ENCODE peak calls at places on chromosomes 13 and 19, in eight cellular contexts. C is GM23248; O is cardiac muscle cell; J is effector memory CD4-positive, alpha-beta T cell; A is left ventricle myocardium inferior; I is sigmoid colon; Q is AG04450; B is OCI-LY7. D is an unnamed sample.
A peak's percentile ranks its signal among the peaks of the same experiment; 100 is the strongest.

GRCh38 chr13:111506621-111507020 is 186.2 kb downstream of the TEX29 start:
- DNase-seq in C (no peak), O (no peak), J (no peak), A (no peak), I (no peak), Q (no peak), B (no peak), D (no peak)

GRCh38 chr13:112247471-112248405 is 128.4 kb upstream of the SPACA7 start:
- DNase-seq in C (no peak), O (no peak), J (no peak), A (no peak), I (no peak), Q (no peak), B (no peak), D (no peak)

GRCh38 chr13:40640202-40640601 is 26.2 kb downstream of the FOXO1 start:
- DNase-seq in C (no peak), O (no peak), J (no peak), A (no peak), I (no peak), Q (no peak), B (no peak), D (peak; percentile 28)

GRCh38 chr19:48424694-48425219 is 21.0 kb upstream of the GRWD1 start:
- DNase-seq in C (peak; percentile 49), O (no peak), J (no peak), A (no peak), I (no peak), Q (no peak), B (peak; percentile 34), D (no peak)

GRCh38 chr13:90768116-90768515 is 579.4 kb upstream of the MIR17HG start:
- DNase-seq in C (no peak), O (no peak), J (no peak), A (no peak), I (no peak), Q (no peak), B (no peak), D (no peak)

GRCh38 chr13:24282256-24282655 is 27.1 kb upstream of the C1QTNF9 start:
- DNase-seq in C (no peak), O (peak; percentile 30), J (no peak), A (no peak), I (no peak), Q (no peak), B (no peak), D (no peak)

GRCh38 chr13:69319659-69320058 is 788.0 kb upstream of the ATXN8OS start:
- DNase-seq in C (no peak), O (no peak), J (no peak), A (no peak), I (no peak), Q (no peak), B (no peak), D (no peak)

GRCh38 chr19:34224996-34225658 is 29.2 kb upstream of the GARRE1 start:
- DNase-seq in C (peak; percentile 59), O (no peak), J (no peak), A (no peak), I (no peak), Q (no peak), B (no peak), D (no peak)

GRCh38 chr13:45658586-45659235 is 43.2 kb upstream of the ERICH6B start:
- DNase-seq in C (peak; percentile 94), O (no peak), J (no peak), A (no peak), I (no peak), Q (no peak), B (no peak), D (no peak)

GRCh38 chr19:39671739-39672363 is 16.1 kb downstream of the LGALS16 start:
- DNase-seq in C (peak; percentile 60), O (peak; percentile 67), J (no peak), A (no peak), I (no peak), Q (no peak), B (peak; percentile 73), D (peak; percentile 32)

GRCh38 chr13:94664889-94665288 is 47.5 kb downstream of the SOX21 start:
- DNase-seq in C (no peak), O (no peak), J (no peak), A (no peak), I (no peak), Q (no peak), B (no peak), D (no peak)

GRCh38 chr13:91955546-91956355 is 557.3 kb downstream of the GPC5 start:
- DNase-seq in C (no peak), O (no peak), J (no peak), A (no peak), I (no peak), Q (no peak), B (no peak), D (no peak)

GRCh38 chr13:25652764-25653163 is 281.0 kb downstream of the ATP8A2 start:
- DNase-seq in C (no peak), O (no peak), J (no peak), A (no peak), I (no peak), Q (no peak), B (no peak), D (no peak)

GRCh38 chr13:103002279-103002678 is 63.9 kb downstream of the SLC10A2 start:
- DNase-seq in C (no peak), O (peak; percentile 25), J (no peak), A (no peak), I (no peak), Q (no peak), B (no peak), D (no peak)

GRCh38 chr19:5352229-5352763 is 11.7 kb upstream of the PTPRS start:
- DNase-seq in C (peak; percentile 20), O (no peak), J (no peak), A (no peak), I (no peak), Q (no peak), B (no peak), D (no peak)

GRCh38 chr13:39129253-39129652 is 91.0 kb downstream of the NHLRC3 start:
- DNase-seq in C (no peak), O (no peak), J (no peak), A (no peak), I (no peak), Q (no peak), B (no peak), D (no peak)

GRCh38 chr19:23415561-23416191 is 20.4 kb upstream of the ZNF91 start:
- DNase-seq in C (peak; percentile 25), O (peak; percentile 79), J (no peak), A (peak; percentile 46), I (no peak), Q (no peak), B (no peak), D (no peak)

GRCh38 chr19:30649934-30650614 is 277.9 kb downstream of the ZNF536 start:
- DNase-seq in C (peak; percentile 70), O (peak; percentile 59), J (no peak), A (no peak), I (no peak), Q (no peak), B (peak; percentile 58), D (peak; percentile 11)

GRCh38 chr19:290539-291521 is at the start of gene PLPP2:
- DNase-seq in C (peak; percentile 57), O (no peak), J (no peak), A (no peak), I (no peak), Q (no peak), B (no peak), D (no peak)

GRCh38 chr13:41546372-41547252 is 89.3 kb downstream of the RGCC start:
- DNase-seq in C (peak; percentile 93), O (no peak), J (no peak), A (no peak), I (no peak), Q (peak; percentile 32), B (no peak), D (no peak)

GRCh38 chr13:36750046-36750445 is 69.0 kb upstream of the RFXAP start:
- DNase-seq in C (no peak), O (no peak), J (no peak), A (no peak), I (no peak), Q (no peak), B (no peak), D (no peak)

GRCh38 chr13:97459215-97459772 is 25.3 kb downstream of the RAP2A start:
- DNase-seq in C (no peak), O (no peak), J (no peak), A (no peak), I (no peak), Q (no peak), B (no peak), D (no peak)

GRCh38 chr19:8243146-8243545 is 34.0 kb downstream of the CERS4 start:
- DNase-seq in C (no peak), O (no peak), J (no peak), A (no peak), I (no peak), Q (no peak), B (no peak), D (no peak)

GRCh38 chr19:16160943-16161560 is 12.3 kb downstream of the CIB3 start:
- DNase-seq in C (peak; percentile 83), O (no peak), J (no peak), A (no peak), I (no peak), Q (peak; percentile 27), B (no peak), D (no peak)

GRCh38 chr13:48564046-48564445 is 31.2 kb upstream of the RCBTB2 start:
- DNase-seq in C (no peak), O (no peak), J (no peak), A (no peak), I (no peak), Q (no peak), B (no peak), D (no peak)

DNA sequence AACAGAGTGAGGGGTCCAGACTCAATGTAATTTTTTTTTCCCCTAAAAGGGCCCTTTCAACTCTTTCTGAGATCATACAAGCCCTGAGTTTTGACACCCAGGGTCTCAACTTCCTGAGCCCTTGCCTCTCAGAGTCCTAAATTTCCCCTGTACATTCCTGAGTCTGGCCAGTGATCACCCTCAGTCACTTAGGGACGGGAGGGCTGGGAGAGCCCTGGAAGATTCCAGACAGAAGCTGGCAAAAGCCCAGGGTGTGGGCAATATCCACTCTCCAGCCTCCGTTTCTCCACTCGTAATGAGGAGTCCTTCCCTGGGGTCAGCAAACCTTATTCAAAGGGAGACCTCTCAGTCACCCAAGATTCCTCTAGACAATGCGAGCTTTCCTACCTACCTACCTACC is 1.6 kb downstream of the PPP1R13L start:
- DNase-seq in C (no peak), O (no peak), J (no peak), A (no peak), I (no peak), Q (no peak), B (no peak), D (no peak)
- H3K4me3 ChIP-seq in C (no peak overlapping the region), O (no peak overlapping the region), J (no peak overlapping the region), A (peak overlapping the region; percentile 88), I (no peak overlapping the region), Q (no peak overlapping the region), B (no peak overlapping the region), D (no peak overlapping the region)

GRCh38 chr19:47331931-47332547 is at the start of gene C5AR2:
- DNase-seq in C (peak; percentile 61), O (no peak), J (no peak), A (no peak), I (no peak), Q (no peak), B (no peak), D (no peak)
- H3K4me3 ChIP-seq in C (peak within 1 kb of the TSS; percentile 64), O (no peak within 1 kb of the TSS), J (no peak within 1 kb of the TSS), A (no peak within 1 kb of the TSS), I (no peak within 1 kb of the TSS), Q (no peak within 1 kb of the TSS), B (no peak within 1 kb of the TSS), D (no peak within 1 kb of the TSS)

GRCh38 chr19:46190489-46190888 is 39.1 kb upstream of the IGFL1 start:
- DNase-seq in C (no peak), O (no peak), J (no peak), A (no peak), I (no peak), Q (no peak), B (no peak), D (no peak)
- H3K4me3 ChIP-seq in C (no peak overlapping the region), O (no peak overlapping the region), J (no peak overlapping the region), A (no peak overlapping the region), I (no peak overlapping the region), Q (no peak overlapping the region), B (no peak overlapping the region), D (no peak overlapping the region)

GRCh38 chr13:30032263-30032662 is 181.8 kb upstream of the UBL3 start:
- DNase-seq in C (no peak), O (no peak), J (no peak), A (no peak), I (no peak), Q (no peak), B (no peak), D (no peak)
- H3K4me3 ChIP-seq in C (no peak overlapping the region), O (no peak overlapping the region), J (no peak overlapping the region), A (no peak overlapping the region), I (no peak overlapping the region), Q (no peak overlapping the region), B (no peak overlapping the region), D (no peak overlapping the region)